ENCODE peak calls at places on chromosomes 16 and 17, in seven cellular contexts. One of them, this sample, is unnamed. For H3K36me3, the result is how much of the 10 kb centered on the place peaks cover.

GRCh38 chr17:13001991-13002615 is 15.7 kb downstream of the ELAC2 start:
- DNase-seq in fibroblast of lung: peak
- DNase-seq in endothelial cell of umbilical vein: no peak
- DNase-seq in hepatocyte: peak
- DNase-seq in K562: no peak
- DNase-seq in DND-41: no peak
- DNase-seq in PC-9: no peak
- DNase-seq in this sample: no peak

GRCh38 chr16:49859139-49859947 is 3.4 kb upstream of the ZNF423 start:
- DNase-seq in K562: peak
- DNase-seq in fibroblast of lung: no peak
- DNase-seq in endothelial cell of umbilical vein: peak
- DNase-seq in DND-41: no peak
- DNase-seq in hepatocyte: peak
- DNase-seq in PC-9: no peak
- DNase-seq in this sample: no peak

GRCh38 chr17:80795737-80796136 is 195.9 kb upstream of the CHMP6 start:
- DNase-seq in K562: no peak
- DNase-seq in fibroblast of lung: peak
- DNase-seq in endothelial cell of umbilical vein: no peak
- DNase-seq in PC-9: no peak
- DNase-seq in DND-41: no peak
- DNase-seq in hepatocyte: no peak
- DNase-seq in this sample: no peak

GRCh38 chr17:58284613-58285421 is 4.1 kb upstream of the MPO start:
- DNase-seq in hepatocyte: no peak
- DNase-seq in endothelial cell of umbilical vein: no peak
- DNase-seq in DND-41: peak
- DNase-seq in PC-9: no peak
- DNase-seq in K562: no peak
- DNase-seq in fibroblast of lung: no peak
- DNase-seq in this sample: peak

GRCh38 chr16:87207965-87208364 is 109.2 kb downstream of the C16orf95 start:
- DNase-seq in PC-9: no peak
- DNase-seq in fibroblast of lung: peak
- DNase-seq in K562: no peak
- DNase-seq in endothelial cell of umbilical vein: no peak
- DNase-seq in DND-41: no peak
- DNase-seq in hepatocyte: no peak
- DNase-seq in this sample: no peak

GRCh38 chr17:82418001-82418986 is at the start of the genes HEXD and OGFOD3:
- DNase-seq in hepatocyte: peak
- DNase-seq in K562: peak
- DNase-seq in PC-9: peak
- DNase-seq in fibroblast of lung: peak
- DNase-seq in endothelial cell of umbilical vein: peak
- DNase-seq in DND-41: peak
- DNase-seq in this sample: peak

GRCh38 chr17:42233148-42233547 is 38.9 kb upstream of the GHDC start:
- DNase-seq in fibroblast of lung: no peak
- DNase-seq in endothelial cell of umbilical vein: no peak
- DNase-seq in K562: no peak
- DNase-seq in hepatocyte: no peak
- DNase-seq in DND-41: no peak
- DNase-seq in PC-9: no peak
- DNase-seq in this sample: no peak

GRCh38 chr17:50519141-50519834 is 11.0 kb downstream of the MYCBPAP start:
- DNase-seq in hepatocyte: no peak
- DNase-seq in K562: no peak
- DNase-seq in PC-9: no peak
- DNase-seq in fibroblast of lung: no peak
- DNase-seq in endothelial cell of umbilical vein: no peak
- DNase-seq in DND-41: no peak
- DNase-seq in this sample: no peak

GRCh38 chr17:55157165-55157564 is 107.6 kb upstream of the HLF start:
- DNase-seq in endothelial cell of umbilical vein: no peak
- DNase-seq in DND-41: no peak
- DNase-seq in PC-9: no peak
- DNase-seq in K562: no peak
- DNase-seq in hepatocyte: no peak
- DNase-seq in fibroblast of lung: peak
- DNase-seq in this sample: no peak

GRCh38 chr17:48582750-48583069 is 4.6 kb upstream of the HOXB4 start:
- DNase-seq in hepatocyte: no peak
- DNase-seq in K562: no peak
- DNase-seq in endothelial cell of umbilical vein: no peak
- DNase-seq in DND-41: no peak
- DNase-seq in PC-9: no peak
- DNase-seq in fibroblast of lung: no peak
- DNase-seq in this sample: no peak
- TF ChIP-seq EZH2 in hepatocyte: no peak
- TF ChIP-seq EZH2 in K562: no peak
- TF ChIP-seq EZH2 in endothelial cell of umbilical vein: no peak
- TF ChIP-seq EZH2 in DND-41: no peak
- TF ChIP-seq EZH2 in PC-9: no peak
- TF ChIP-seq EZH2 in fibroblast of lung: no peak
- TF ChIP-seq EZH2 in this sample: no peak

GRCh38 chr17:47982091-47982617 is 11.2 kb downstream of the CDK5RAP3 start:
- DNase-seq in endothelial cell of umbilical vein: no peak
- DNase-seq in fibroblast of lung: no peak
- DNase-seq in K562: peak
- DNase-seq in PC-9: no peak
- DNase-seq in DND-41: no peak
- DNase-seq in hepatocyte: no peak
- DNase-seq in this sample: no peak
- H3K36me3 ChIP-seq in endothelial cell of umbilical vein: under half
- H3K36me3 ChIP-seq in fibroblast of lung: under half
- H3K36me3 ChIP-seq in K562: half or more
- H3K36me3 ChIP-seq in PC-9: under half
- H3K36me3 ChIP-seq in DND-41: half or more
- H3K36me3 ChIP-seq in hepatocyte: under half
- H3K36me3 ChIP-seq in this sample: under half

DNA sequence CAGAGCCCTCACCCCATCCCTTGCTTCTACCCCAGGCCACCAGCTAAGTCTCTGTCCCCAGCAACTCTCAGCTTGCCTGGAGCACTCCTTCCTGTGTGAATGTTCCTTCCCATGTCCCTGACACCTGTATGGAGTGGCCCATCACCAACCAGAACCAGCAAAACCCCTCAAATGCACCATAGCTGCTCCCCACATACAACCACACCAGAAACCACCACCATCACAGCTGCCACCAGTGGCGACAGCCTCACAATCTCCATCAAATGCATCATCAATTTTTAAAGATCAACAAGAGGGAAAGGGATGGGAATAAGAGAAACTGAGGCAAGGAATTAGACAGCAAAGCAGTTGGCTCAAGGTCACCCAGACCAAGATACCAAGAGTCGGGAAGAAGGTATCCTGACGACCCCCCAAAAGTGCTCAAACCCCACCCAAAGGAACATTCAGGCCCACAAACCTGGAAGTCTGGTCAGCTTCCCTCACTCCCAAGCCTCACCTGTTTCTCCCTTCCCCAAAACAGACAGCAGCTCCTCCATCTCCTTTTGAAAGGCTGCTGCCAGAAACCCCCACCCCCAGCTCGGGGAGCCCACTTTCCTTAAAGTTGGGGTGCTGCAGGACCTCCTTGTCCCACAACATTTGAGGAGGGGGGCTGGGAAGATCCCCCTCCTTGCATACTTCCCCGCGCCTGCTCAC is 1.8 kb downstream of the SRCIN1 start:
- DNase-seq in PC-9: no peak
- DNase-seq in fibroblast of lung: no peak
- DNase-seq in endothelial cell of umbilical vein: no peak
- DNase-seq in DND-41: no peak
- DNase-seq in K562: no peak
- DNase-seq in hepatocyte: no peak
- DNase-seq in this sample: no peak
- TF ChIP-seq EZH2 in PC-9: no peak
- TF ChIP-seq EZH2 in fibroblast of lung: peak
- TF ChIP-seq EZH2 in endothelial cell of umbilical vein: no peak
- TF ChIP-seq EZH2 in DND-41: no peak
- TF ChIP-seq EZH2 in K562: no peak
- TF ChIP-seq EZH2 in hepatocyte: no peak
- TF ChIP-seq EZH2 in this sample: no peak

GRCh38 chr17:63706346-63707102 is 6.6 kb upstream of the LIMD2 start:
- DNase-seq in fibroblast of lung: no peak
- DNase-seq in K562: no peak
- DNase-seq in hepatocyte: no peak
- DNase-seq in PC-9: no peak
- DNase-seq in endothelial cell of umbilical vein: no peak
- DNase-seq in DND-41: no peak
- DNase-seq in this sample: no peak
- H3K36me3 ChIP-seq in fibroblast of lung: under half
- H3K36me3 ChIP-seq in K562: under half
- H3K36me3 ChIP-seq in hepatocyte: under half
- H3K36me3 ChIP-seq in PC-9: under half
- H3K36me3 ChIP-seq in endothelial cell of umbilical vein: under half
- H3K36me3 ChIP-seq in DND-41: half or more
- H3K36me3 ChIP-seq in this sample: under half

DNA sequence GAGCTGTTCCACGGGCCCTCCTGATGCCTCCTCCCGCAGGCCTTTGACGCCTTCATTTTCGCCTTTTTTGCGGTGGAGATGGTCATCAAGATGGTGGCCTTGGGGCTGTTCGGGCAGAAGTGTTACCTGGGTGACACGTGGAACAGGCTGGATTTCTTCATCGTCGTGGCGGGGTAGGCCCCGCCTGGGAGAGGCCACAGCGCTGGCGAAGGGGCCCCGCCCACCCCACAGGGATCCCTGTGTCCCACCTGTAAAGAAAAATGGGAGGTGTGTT is 29.7 kb downstream of the TPSG1 start:
- DNase-seq in endothelial cell of umbilical vein: no peak
- DNase-seq in K562: no peak
- DNase-seq in DND-41: no peak
- DNase-seq in PC-9: no peak
- DNase-seq in hepatocyte: no peak
- DNase-seq in fibroblast of lung: no peak
- DNase-seq in this sample: no peak
- TF ChIP-seq EZH2 in endothelial cell of umbilical vein: no peak
- TF ChIP-seq EZH2 in K562: no peak
- TF ChIP-seq EZH2 in DND-41: no peak
- TF ChIP-seq EZH2 in PC-9: no peak
- TF ChIP-seq EZH2 in hepatocyte: no peak
- TF ChIP-seq EZH2 in fibroblast of lung: no peak
- TF ChIP-seq EZH2 in this sample: no peak

This sample was measured in neural progenitor cell.